ENCODE peak calls at places on chromosomes 2 and 18, in six cellular contexts. W is heart left ventricle; R is CD8-positive, alpha-beta T cell; X is pancreas; U is Peyer's patch; N is spleen. K is an unnamed sample.

GRCh38 chr2:86446060-86446459 is 4.9 kb downstream of the KDM3A start:
- DNase-seq in U (no peak), X (no peak), N (no peak), W (no peak), R (no peak), K (no peak)

GRCh38 chr2:69545477-69545932 is 98.0 kb downstream of the AAK1 start:
- DNase-seq in N (no peak), R (no peak), W (no peak), U (no peak), X (no peak), K (no peak)

GRCh38 chr2:238370482-238371372 is 50.4 kb downstream of the TRAF3IP1 start:
- DNase-seq in N (no peak), R (peak), U (peak), X (peak), W (peak), K (peak)

GRCh38 chr2:109266511-109266910 is 137.5 kb downstream of the SH3RF3 start:
- DNase-seq in W (no peak), U (no peak), N (peak), X (no peak), R (no peak), K (no peak)

GRCh38 chr2:178309541-178309940 is 115.2 kb downstream of the OSBPL6 start:
- DNase-seq in N (no peak), U (no peak), X (no peak), R (no peak), W (no peak), K (no peak)

GRCh38 chr18:10300739-10301138 is 153.7 kb upstream of the APCDD1 start:
- DNase-seq in N (no peak), W (no peak), X (no peak), R (no peak), U (no peak), K (no peak)

GRCh38 chr2:190582761-190583506 is 48.4 kb upstream of the NEMP2 start:
- DNase-seq in W (no peak), X (no peak), U (no peak), N (no peak), R (no peak), K (no peak)

GRCh38 chr2:30225131-30225762 is 6.1 kb upstream of the LBH start:
- DNase-seq in U (peak), W (peak), N (peak), X (no peak), R (peak), K (peak)

GRCh38 chr18:50638623-50639398 is 78.9 kb downstream of the MAPK4 start:
- DNase-seq in R (no peak), N (no peak), X (no peak), U (no peak), W (no peak), K (peak)

GRCh38 chr2:144154205-144154604 is 365.7 kb downstream of the ZEB2 start:
- DNase-seq in X (no peak), W (no peak), N (no peak), R (no peak), U (no peak), K (no peak)

GRCh38 chr2:235234711-235235110 is 259.1 kb upstream of the AGAP1 start:
- DNase-seq in R (no peak), N (no peak), U (no peak), W (no peak), X (no peak), K (no peak)

GRCh38 chr18:13221821-13222220 is 3.3 kb downstream of the LDLRAD4 start:
- DNase-seq in X (peak), U (no peak), W (peak), R (no peak), N (no peak), K (no peak)

GRCh38 chr2:100675855-100676254 is 113.1 kb downstream of the PDCL3 start:
- DNase-seq in N (no peak), U (no peak), X (no peak), R (no peak), W (no peak), K (no peak)

GRCh38 chr2:195370167-195370943 is 286.7 kb upstream of the SLC39A10 start:
- DNase-seq in W (no peak), U (no peak), R (no peak), N (no peak), X (no peak), K (no peak)

GRCh38 chr2:43800894-43801293 is 27.1 kb downstream of the DYNC2LI1 start:
- DNase-seq in R (no peak), N (no peak), X (no peak), U (no peak), W (no peak), K (no peak)

GRCh38 chr2:183594150-183594549 is 469.9 kb downstream of the NUP35 start:
- DNase-seq in U (no peak), N (no peak), X (no peak), W (no peak), R (no peak), K (no peak)

GRCh38 chr2:201254331-201254730 is 6.0 kb upstream of the CASP8 start:
- DNase-seq in N (no peak), R (no peak), W (no peak), U (no peak), X (no peak), K (peak)

GRCh38 chr2:122451697-122452096 is 696.2 kb downstream of the TSN start:
- DNase-seq in X (no peak), N (no peak), U (no peak), R (no peak), W (no peak), K (no peak)

GRCh38 chr2:235049069-235049468 is 97.3 kb downstream of the SH3BP4 start:
- DNase-seq in X (peak), R (no peak), N (peak), W (no peak), U (no peak), K (no peak)

GRCh38 chr2:186540971-186541370 is 48.9 kb upstream of the ITGAV start:
- DNase-seq in W (no peak), X (no peak), U (no peak), R (no peak), N (no peak), K (no peak)

GRCh38 chr2:54958717-54959371 is 91.4 kb downstream of the RTN4 start:
- DNase-seq in W (no peak), N (peak), X (no peak), R (no peak), U (no peak), K (no peak)

GRCh38 chr2:175111200-175111657 is 56.8 kb downstream of the ATF2 start:
- DNase-seq in R (no peak), U (no peak), N (no peak), X (no peak), W (no peak), K (peak)

GRCh38 chr2:113863166-113863565 is 26.7 kb upstream of the ACTR3 start:
- DNase-seq in X (no peak), N (no peak), R (no peak), W (no peak), U (no peak), K (no peak)

GRCh38 chr2:228917195-228917594 is 353.9 kb downstream of the PID1 start:
- DNase-seq in X (no peak), N (no peak), W (no peak), R (no peak), U (no peak), K (no peak)

GRCh38 chr2:43345391-43345813 is 119.0 kb upstream of the ZFP36L2 start:
- DNase-seq in X (no peak), W (peak), R (no peak), N (no peak), U (no peak), K (no peak)

GRCh38 chr2:105806994-105807393 is 62.3 kb downstream of the NCK2 start:
- DNase-seq in W (no peak), X (no peak), N (no peak), R (no peak), U (no peak), K (no peak)

GRCh38 chr18:6497543-6497942 is 82.8 kb upstream of the L3MBTL4 start:
- DNase-seq in X (no peak), U (no peak), W (no peak), N (no peak), R (no peak), K (no peak)

GRCh38 chr18:57819119-57819518 is 16.0 kb upstream of the ATP8B1 start:
- DNase-seq in X (no peak), R (no peak), W (no peak), U (no peak), N (no peak), K (no peak)

GRCh38 chr2:108304975-108305374 is 16.3 kb downstream of the SULT1C2 start:
- DNase-seq in X (no peak), R (no peak), N (no peak), U (no peak), W (no peak), K (no peak)

GRCh38 chr2:9877726-9878125 is 34.5 kb downstream of the TAF1B start:
- DNase-seq in W (no peak), N (no peak), R (no peak), U (no peak), X (no peak), K (no peak)

GRCh38 chr18:78685980-78686530 is 293.6 kb upstream of the SALL3 start:
- DNase-seq in N (no peak), R (no peak), U (no peak), X (no peak), W (no peak), K (no peak)

GRCh38 chr2:58701688-58702301 is 460.7 kb upstream of the FANCL start:
- DNase-seq in W (no peak), R (no peak), U (no peak), N (no peak), X (no peak), K (no peak)

GRCh38 chr2:42249887-42250286 is 80.7 kb downstream of the EML4 start:
- DNase-seq in R (no peak), N (no peak), U (no peak), X (no peak), W (peak), K (peak)

GRCh38 chr18:43271593-43272432 is 5.5 kb downstream of the SYT4 start:
- DNase-seq in X (no peak), U (no peak), R (no peak), W (no peak), N (no peak), K (peak)

GRCh38 chr2:133718688-133719201 is 150.5 kb upstream of the NCKAP5 start:
- DNase-seq in R (no peak), U (no peak), X (no peak), N (no peak), W (peak), K (no peak)

GRCh38 chr2:234412726-234413125 is 84.2 kb downstream of the ARL4C start:
- DNase-seq in X (no peak), U (no peak), W (no peak), R (no peak), N (no peak), K (peak)

GRCh38 chr18:22385718-22386117 is 32.0 kb downstream of the CTAGE1 start:
- DNase-seq in W (no peak), R (no peak), X (no peak), U (no peak), N (no peak), K (no peak)

DNA sequence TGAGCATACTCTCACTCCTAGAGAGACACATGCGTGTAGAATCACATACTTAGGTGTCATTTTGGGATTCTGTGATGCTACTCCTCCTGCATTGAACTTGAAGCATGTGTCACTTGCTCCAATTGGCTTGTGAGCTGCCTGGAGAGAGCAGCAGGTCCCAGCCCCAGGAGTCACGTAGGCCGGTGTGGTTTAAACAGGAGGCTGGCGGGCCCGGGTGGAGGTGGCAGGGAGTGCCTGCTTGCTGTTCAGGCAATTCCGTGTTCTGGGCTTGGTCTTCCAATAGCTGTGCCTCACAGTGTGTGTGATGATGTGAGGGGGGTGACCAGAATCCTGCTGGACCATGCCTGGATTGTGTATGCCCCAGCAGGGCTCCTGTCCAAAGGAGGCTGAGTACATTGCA is 51.0 kb downstream of the ZNF236 start:
- DNase-seq in R (no peak), N (no peak), X (no peak), W (no peak), U (no peak), K (no peak)
- H3K27ac ChIP-seq in R (no peak), N (no peak), X (no peak), W (no peak), U (no peak), K (no peak)

DNA sequence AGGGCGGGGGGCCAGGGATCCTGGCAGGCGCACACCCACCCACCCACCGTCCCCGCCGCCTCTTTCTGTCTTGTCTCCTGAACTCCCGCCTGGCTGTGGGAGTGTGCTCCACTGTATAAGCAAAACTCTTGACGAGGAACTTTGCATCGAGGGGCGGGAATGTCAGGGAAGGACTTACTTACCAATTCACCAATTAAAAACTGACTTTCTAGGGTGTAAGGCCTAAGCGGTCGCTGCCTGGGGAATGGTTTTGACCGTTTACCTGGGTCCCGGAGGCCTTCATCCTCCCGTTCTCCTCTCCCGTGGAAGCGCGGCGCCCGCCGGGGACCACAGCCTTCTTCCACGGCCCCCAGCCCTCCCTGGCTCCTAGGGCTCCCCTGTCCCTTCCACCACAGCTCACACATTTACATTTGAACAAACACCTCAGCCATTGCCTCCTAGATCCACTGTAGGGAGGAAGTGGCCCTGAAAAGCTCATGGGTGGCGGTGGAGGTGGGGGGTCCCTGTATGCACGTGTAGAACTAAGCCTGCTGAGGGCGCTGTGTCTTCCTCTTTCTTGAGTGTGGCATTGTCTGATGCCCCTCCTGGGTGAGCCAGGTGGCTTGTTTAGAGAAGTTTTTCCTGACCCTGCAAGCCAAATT is 8.9 kb downstream of the ASIC4 start:
- DNase-seq in W (no peak), U (no peak), N (no peak), R (no peak), X (no peak), K (peak)
- TF ChIP-seq CTCF in W (no peak), U (no peak), N (no peak), R (no peak), X (no peak), K (no peak)

GRCh38 chr2:233343171-233343705 is 11.1 kb upstream of the DGKD start:
- DNase-seq in U (no peak), R (no peak), N (no peak), X (no peak), W (no peak), K (no peak)
- H3K27ac ChIP-seq in U (no peak), R (no peak), N (no peak), X (no peak), W (no peak), K (no peak)

GRCh38 chr2:203647579-203647978 is 58.9 kb upstream of the CD28 start:
- DNase-seq in X (no peak), N (no peak), W (no peak), U (no peak), R (no peak), K (no peak)

GRCh38 chr2:203648273-203648672 is 58.2 kb upstream of the CD28 start:
- DNase-seq in R (no peak), W (no peak), N (no peak), U (no peak), X (no peak), K (peak)

GRCh38 chr2:203646961-203647360 is 59.5 kb upstream of the CD28 start:
- DNase-seq in U (no peak), R (no peak), W (no peak), X (no peak), N (no peak), K (no peak)

GRCh38 chr2:203649176-203649814 is 57.1 kb upstream of the CD28 start:
- DNase-seq in X (no peak), R (no peak), N (no peak), U (no peak), W (no peak), K (no peak)

DNA sequence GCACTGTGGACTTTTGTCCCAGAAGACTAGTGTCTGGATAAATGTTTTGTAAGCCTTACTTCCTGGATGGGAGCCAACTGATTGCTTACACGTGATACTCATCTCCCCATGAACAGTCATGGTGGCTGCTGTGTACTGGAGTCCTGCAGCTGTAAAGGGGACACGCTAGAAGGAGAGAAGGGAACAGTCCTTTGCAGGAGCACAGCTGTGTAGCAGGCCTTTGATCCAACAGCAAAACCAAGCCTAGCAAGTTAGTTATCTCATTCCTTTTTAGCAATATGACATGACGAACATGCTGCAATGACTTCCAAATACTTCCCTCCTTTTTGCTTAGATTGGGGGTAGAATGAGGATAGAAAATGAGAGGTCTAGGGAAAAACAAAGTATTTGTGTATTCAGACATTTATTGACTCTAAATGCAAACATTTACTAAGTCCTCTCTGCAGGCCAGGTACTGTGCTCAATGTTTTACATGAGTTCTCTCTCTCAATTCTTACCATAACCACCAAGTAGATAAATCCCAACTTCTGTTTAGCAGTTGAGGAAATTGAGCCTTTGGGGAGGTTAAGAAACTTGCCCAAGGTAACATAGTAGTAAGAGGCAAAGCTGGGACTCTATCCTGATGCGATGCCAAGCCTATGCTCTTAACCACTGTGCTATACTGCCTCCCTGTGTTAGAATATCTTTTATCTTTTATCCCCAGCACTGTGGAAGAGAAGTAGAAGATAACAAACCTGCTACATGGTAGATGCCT is 55.4 kb upstream of the CD28 start:
- DNase-seq in X (no peak), R (no peak), U (no peak), N (no peak), W (peak), K (no peak)
- TF ChIP-seq CTCF in X (peak), R (no peak), U (peak), N (peak), W (peak), K (peak)

DNA sequence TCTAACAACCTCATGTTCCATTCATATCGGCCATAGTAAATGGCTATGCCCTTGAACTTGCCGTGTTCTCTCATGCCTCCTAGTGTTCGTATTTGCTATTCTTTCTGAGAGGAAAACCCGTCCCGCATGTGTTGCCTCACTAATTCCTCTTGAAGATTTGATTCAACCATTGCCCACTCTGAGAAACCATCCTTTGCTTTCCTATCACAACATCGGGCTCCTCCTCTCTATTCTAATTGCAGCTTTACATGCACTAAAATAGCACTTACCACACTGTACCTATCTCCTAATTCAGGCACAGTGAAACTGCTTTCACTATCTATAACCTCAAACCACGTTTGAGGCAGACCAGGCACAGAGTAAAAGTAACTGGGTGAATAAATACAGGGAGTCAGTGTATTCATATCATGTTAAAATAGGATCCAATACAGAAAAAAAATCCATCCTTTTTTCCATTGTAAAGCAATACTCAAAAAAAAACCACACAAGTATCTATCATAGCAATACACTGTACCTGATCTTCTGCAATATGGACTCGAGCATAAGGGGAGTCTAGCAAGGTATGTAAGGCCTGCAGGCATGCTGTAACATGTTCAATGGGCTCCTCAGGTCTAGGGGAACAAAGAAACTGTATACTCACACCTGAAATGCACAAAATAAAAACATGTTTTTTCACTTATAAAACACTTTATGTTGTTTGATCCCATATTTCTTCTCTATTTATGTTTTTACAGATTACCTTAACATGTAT is 39.0 kb upstream of the STRN start:
- DNase-seq in U (no peak), X (no peak), R (no peak), W (no peak), N (no peak), K (peak)
- H3K27ac ChIP-seq in U (no peak), X (no peak), R (no peak), W (peak), N (no peak), K (no peak)

DNA sequence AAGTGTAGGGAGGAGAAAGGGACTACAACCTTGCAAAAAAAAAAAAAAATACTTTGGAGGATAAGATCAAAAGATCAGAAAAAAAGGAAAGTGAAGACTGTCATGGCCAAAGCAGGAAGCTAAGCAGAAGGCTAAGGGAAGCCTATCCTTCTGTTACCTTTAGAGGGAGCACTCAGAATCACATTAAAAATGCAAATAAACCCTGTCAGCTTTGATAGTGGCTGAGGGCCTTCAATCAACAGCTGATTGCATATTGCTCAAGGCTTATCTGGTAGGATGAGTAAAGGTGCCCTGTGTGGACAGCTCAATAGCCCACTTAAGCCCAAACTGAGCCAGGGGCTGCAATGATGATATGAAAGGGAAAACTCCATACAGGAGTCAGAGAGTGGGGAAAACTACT is 1021.2 kb downstream of the LRP1B start:
- DNase-seq in U (no peak), R (no peak), X (no peak), W (no peak), N (no peak), K (peak)
- TF ChIP-seq CTCF in U (no peak), R (no peak), X (no peak), W (peak), N (no peak), K (peak)